ENCODE peak calls at places on chromosomes 1 and 21, in ten cellular contexts. One of them, this sample, is unnamed.

GRCh38 chr1:1788646-1789431 is 10.6 kb upstream of the NADK start:
- DNase-seq in choroid plexus epithelial cell: peak
- DNase-seq in fibroblast of mammary gland: peak
- DNase-seq in CD8-positive, alpha-beta T cell: no peak
- DNase-seq in GM23338: peak
- DNase-seq in uterus: no peak
- DNase-seq in K562: peak
- DNase-seq in AG04450: no peak
- DNase-seq in lung: no peak
- DNase-seq in stomach: peak
- DNase-seq in this sample: no peak

GRCh38 chr1:231395051-231395995 is 26.8 kb downstream of the EGLN1 start:
- DNase-seq in choroid plexus epithelial cell: peak
- DNase-seq in fibroblast of mammary gland: peak
- DNase-seq in CD8-positive, alpha-beta T cell: no peak
- DNase-seq in GM23338: no peak
- DNase-seq in uterus: peak
- DNase-seq in K562: no peak
- DNase-seq in AG04450: peak
- DNase-seq in lung: no peak
- DNase-seq in stomach: no peak
- DNase-seq in this sample: peak

GRCh38 chr1:84758968-84759491 is 68.8 kb upstream of the SSX2IP start:
- DNase-seq in choroid plexus epithelial cell: peak
- DNase-seq in fibroblast of mammary gland: no peak
- DNase-seq in CD8-positive, alpha-beta T cell: no peak
- DNase-seq in GM23338: no peak
- DNase-seq in uterus: peak
- DNase-seq in K562: no peak
- DNase-seq in AG04450: no peak
- DNase-seq in lung: no peak
- DNase-seq in stomach: no peak
- DNase-seq in this sample: no peak

GRCh38 chr1:216984536-216984935 is 261.3 kb upstream of the ESRRG start:
- DNase-seq in choroid plexus epithelial cell: no peak
- DNase-seq in fibroblast of mammary gland: no peak
- DNase-seq in CD8-positive, alpha-beta T cell: no peak
- DNase-seq in GM23338: no peak
- DNase-seq in uterus: no peak
- DNase-seq in K562: no peak
- DNase-seq in AG04450: no peak
- DNase-seq in lung: no peak
- DNase-seq in stomach: no peak
- DNase-seq in this sample: no peak

GRCh38 chr1:98981917-98982513 is 22.6 kb downstream of the PLPPR5 start:
- DNase-seq in choroid plexus epithelial cell: peak
- DNase-seq in fibroblast of mammary gland: peak
- DNase-seq in CD8-positive, alpha-beta T cell: no peak
- DNase-seq in GM23338: no peak
- DNase-seq in uterus: no peak
- DNase-seq in K562: no peak
- DNase-seq in AG04450: no peak
- DNase-seq in lung: no peak
- DNase-seq in stomach: no peak
- DNase-seq in this sample: no peak

GRCh38 chr1:39410915-39411436 is 80.5 kb upstream of the BMP8A start:
- DNase-seq in choroid plexus epithelial cell: peak
- DNase-seq in fibroblast of mammary gland: peak
- DNase-seq in CD8-positive, alpha-beta T cell: peak
- DNase-seq in GM23338: peak
- DNase-seq in uterus: peak
- DNase-seq in K562: peak
- DNase-seq in AG04450: peak
- DNase-seq in lung: peak
- DNase-seq in stomach: peak
- DNase-seq in this sample: peak

GRCh38 chr1:20301463-20302092 is 10.9 kb downstream of the VWA5B1 start:
- DNase-seq in choroid plexus epithelial cell: no peak
- DNase-seq in fibroblast of mammary gland: peak
- DNase-seq in CD8-positive, alpha-beta T cell: no peak
- DNase-seq in GM23338: peak
- DNase-seq in uterus: no peak
- DNase-seq in K562: peak
- DNase-seq in AG04450: no peak
- DNase-seq in lung: no peak
- DNase-seq in stomach: no peak
- DNase-seq in this sample: no peak

GRCh38 chr1:45643978-45644377 is 20.1 kb upstream of the CCDC17 start:
- DNase-seq in choroid plexus epithelial cell: peak
- DNase-seq in fibroblast of mammary gland: no peak
- DNase-seq in CD8-positive, alpha-beta T cell: no peak
- DNase-seq in GM23338: peak
- DNase-seq in uterus: no peak
- DNase-seq in K562: no peak
- DNase-seq in AG04450: no peak
- DNase-seq in lung: no peak
- DNase-seq in stomach: no peak
- DNase-seq in this sample: no peak

GRCh38 chr1:22665752-22666151 is 12.7 kb downstream of the C1QB start:
- DNase-seq in choroid plexus epithelial cell: peak
- DNase-seq in fibroblast of mammary gland: peak
- DNase-seq in CD8-positive, alpha-beta T cell: no peak
- DNase-seq in GM23338: peak
- DNase-seq in uterus: no peak
- DNase-seq in K562: peak
- DNase-seq in AG04450: no peak
- DNase-seq in lung: no peak
- DNase-seq in stomach: no peak
- DNase-seq in this sample: no peak

GRCh38 chr21:31182231-31183129 is 144.2 kb upstream of the KRTAP19-8 start:
- DNase-seq in choroid plexus epithelial cell: no peak
- DNase-seq in fibroblast of mammary gland: no peak
- DNase-seq in CD8-positive, alpha-beta T cell: peak
- DNase-seq in GM23338: no peak
- DNase-seq in uterus: no peak
- DNase-seq in K562: no peak
- DNase-seq in AG04450: no peak
- DNase-seq in lung: no peak
- DNase-seq in stomach: no peak
- DNase-seq in this sample: no peak

GRCh38 chr1:245600658-245601057 is 445.9 kb downstream of the KIF26B start:
- DNase-seq in choroid plexus epithelial cell: no peak
- DNase-seq in fibroblast of mammary gland: no peak
- DNase-seq in CD8-positive, alpha-beta T cell: no peak
- DNase-seq in GM23338: no peak
- DNase-seq in uterus: no peak
- DNase-seq in K562: no peak
- DNase-seq in AG04450: no peak
- DNase-seq in lung: no peak
- DNase-seq in stomach: no peak
- DNase-seq in this sample: no peak

GRCh38 chr1:107255469-107255868 is 114.6 kb downstream of the NTNG1 start:
- DNase-seq in choroid plexus epithelial cell: no peak
- DNase-seq in fibroblast of mammary gland: no peak
- DNase-seq in CD8-positive, alpha-beta T cell: no peak
- DNase-seq in GM23338: no peak
- DNase-seq in uterus: no peak
- DNase-seq in K562: no peak
- DNase-seq in AG04450: no peak
- DNase-seq in lung: no peak
- DNase-seq in stomach: no peak
- DNase-seq in this sample: no peak

GRCh38 chr1:145702052-145702451 is 5.1 kb downstream of the PDZK1 start:
- DNase-seq in choroid plexus epithelial cell: no peak
- DNase-seq in fibroblast of mammary gland: no peak
- DNase-seq in CD8-positive, alpha-beta T cell: no peak
- DNase-seq in GM23338: no peak
- DNase-seq in uterus: no peak
- DNase-seq in K562: no peak
- DNase-seq in AG04450: no peak
- DNase-seq in lung: no peak
- DNase-seq in stomach: no peak
- DNase-seq in this sample: no peak

GRCh38 chr1:1185101-1185765 is 11.6 kb downstream of the TTLL10 start:
- DNase-seq in choroid plexus epithelial cell: no peak
- DNase-seq in fibroblast of mammary gland: no peak
- DNase-seq in CD8-positive, alpha-beta T cell: no peak
- DNase-seq in GM23338: peak
- DNase-seq in uterus: no peak
- DNase-seq in K562: peak
- DNase-seq in AG04450: no peak
- DNase-seq in lung: no peak
- DNase-seq in stomach: no peak
- DNase-seq in this sample: no peak

GRCh38 chr1:1068374-1069060 is 5.6 kb downstream of the RNF223 start:
- DNase-seq in choroid plexus epithelial cell: no peak
- DNase-seq in fibroblast of mammary gland: no peak
- DNase-seq in CD8-positive, alpha-beta T cell: peak
- DNase-seq in GM23338: peak
- DNase-seq in uterus: no peak
- DNase-seq in K562: peak
- DNase-seq in AG04450: no peak
- DNase-seq in lung: peak
- DNase-seq in stomach: peak
- DNase-seq in this sample: no peak

GRCh38 chr1:206694151-206694550 is 9.4 kb downstream of the MAPKAPK2 start:
- DNase-seq in choroid plexus epithelial cell: no peak
- DNase-seq in fibroblast of mammary gland: no peak
- DNase-seq in CD8-positive, alpha-beta T cell: no peak
- DNase-seq in GM23338: no peak
- DNase-seq in uterus: no peak
- DNase-seq in K562: no peak
- DNase-seq in AG04450: no peak
- DNase-seq in lung: no peak
- DNase-seq in stomach: no peak
- DNase-seq in this sample: no peak

GRCh38 chr1:221712776-221713431 is 29.0 kb downstream of the DUSP10 start:
- DNase-seq in choroid plexus epithelial cell: no peak
- DNase-seq in fibroblast of mammary gland: no peak
- DNase-seq in CD8-positive, alpha-beta T cell: peak
- DNase-seq in GM23338: no peak
- DNase-seq in uterus: no peak
- DNase-seq in K562: no peak
- DNase-seq in AG04450: no peak
- DNase-seq in lung: no peak
- DNase-seq in stomach: peak
- DNase-seq in this sample: no peak

GRCh38 chr1:214470132-214470531 is 81.3 kb downstream of the PTPN14 start:
- DNase-seq in choroid plexus epithelial cell: no peak
- DNase-seq in fibroblast of mammary gland: no peak
- DNase-seq in CD8-positive, alpha-beta T cell: no peak
- DNase-seq in GM23338: no peak
- DNase-seq in uterus: no peak
- DNase-seq in K562: no peak
- DNase-seq in AG04450: no peak
- DNase-seq in lung: no peak
- DNase-seq in stomach: no peak
- DNase-seq in this sample: no peak

GRCh38 chr1:192807221-192807967 is 1.4 kb upstream of the RGS2 start:
- DNase-seq in choroid plexus epithelial cell: peak
- DNase-seq in fibroblast of mammary gland: peak
- DNase-seq in CD8-positive, alpha-beta T cell: peak
- DNase-seq in GM23338: no peak
- DNase-seq in uterus: no peak
- DNase-seq in K562: no peak
- DNase-seq in AG04450: no peak
- DNase-seq in lung: no peak
- DNase-seq in stomach: no peak
- DNase-seq in this sample: no peak
- TF ChIP-seq CTCF in choroid plexus epithelial cell: peak
- TF ChIP-seq CTCF in fibroblast of mammary gland: peak
- TF ChIP-seq CTCF in CD8-positive, alpha-beta T cell: no peak
- TF ChIP-seq CTCF in GM23338: no peak
- TF ChIP-seq CTCF in uterus: no peak
- TF ChIP-seq CTCF in K562: peak
- TF ChIP-seq CTCF in AG04450: peak
- TF ChIP-seq CTCF in lung: no peak
- TF ChIP-seq CTCF in stomach: no peak
- TF ChIP-seq CTCF in this sample: peak

GRCh38 chr21:41762236-41762635 is 4.6 kb downstream of the RIPK4 start:
- DNase-seq in choroid plexus epithelial cell: no peak
- DNase-seq in fibroblast of mammary gland: no peak
- DNase-seq in CD8-positive, alpha-beta T cell: no peak
- DNase-seq in GM23338: peak
- DNase-seq in uterus: no peak
- DNase-seq in K562: no peak
- DNase-seq in AG04450: no peak
- DNase-seq in lung: no peak
- DNase-seq in stomach: no peak
- DNase-seq in this sample: no peak
- H3K4me3 ChIP-seq in choroid plexus epithelial cell: no peak
- H3K4me3 ChIP-seq in fibroblast of mammary gland: no peak
- H3K4me3 ChIP-seq in CD8-positive, alpha-beta T cell: no peak
- H3K4me3 ChIP-seq in GM23338: peak
- H3K4me3 ChIP-seq in uterus: no peak
- H3K4me3 ChIP-seq in K562: no peak
- H3K4me3 ChIP-seq in AG04450: no peak
- H3K4me3 ChIP-seq in lung: no peak
- H3K4me3 ChIP-seq in stomach: no peak
- H3K4me3 ChIP-seq in this sample: peak

GRCh38 chr1:87766737-87767136 is 438.1 kb downstream of the LMO4 start:
- DNase-seq in choroid plexus epithelial cell: peak
- DNase-seq in fibroblast of mammary gland: peak
- DNase-seq in CD8-positive, alpha-beta T cell: no peak
- DNase-seq in GM23338: no peak
- DNase-seq in uterus: no peak
- DNase-seq in K562: no peak
- DNase-seq in AG04450: no peak
- DNase-seq in lung: no peak
- DNase-seq in stomach: no peak
- DNase-seq in this sample: no peak
- TF ChIP-seq CTCF in choroid plexus epithelial cell: no peak
- TF ChIP-seq CTCF in fibroblast of mammary gland: no peak
- TF ChIP-seq CTCF in CD8-positive, alpha-beta T cell: no peak
- TF ChIP-seq CTCF in GM23338: no peak
- TF ChIP-seq CTCF in uterus: no peak
- TF ChIP-seq CTCF in K562: no peak
- TF ChIP-seq CTCF in AG04450: no peak
- TF ChIP-seq CTCF in lung: no peak
- TF ChIP-seq CTCF in stomach: no peak
- TF ChIP-seq CTCF in this sample: no peak

DNA sequence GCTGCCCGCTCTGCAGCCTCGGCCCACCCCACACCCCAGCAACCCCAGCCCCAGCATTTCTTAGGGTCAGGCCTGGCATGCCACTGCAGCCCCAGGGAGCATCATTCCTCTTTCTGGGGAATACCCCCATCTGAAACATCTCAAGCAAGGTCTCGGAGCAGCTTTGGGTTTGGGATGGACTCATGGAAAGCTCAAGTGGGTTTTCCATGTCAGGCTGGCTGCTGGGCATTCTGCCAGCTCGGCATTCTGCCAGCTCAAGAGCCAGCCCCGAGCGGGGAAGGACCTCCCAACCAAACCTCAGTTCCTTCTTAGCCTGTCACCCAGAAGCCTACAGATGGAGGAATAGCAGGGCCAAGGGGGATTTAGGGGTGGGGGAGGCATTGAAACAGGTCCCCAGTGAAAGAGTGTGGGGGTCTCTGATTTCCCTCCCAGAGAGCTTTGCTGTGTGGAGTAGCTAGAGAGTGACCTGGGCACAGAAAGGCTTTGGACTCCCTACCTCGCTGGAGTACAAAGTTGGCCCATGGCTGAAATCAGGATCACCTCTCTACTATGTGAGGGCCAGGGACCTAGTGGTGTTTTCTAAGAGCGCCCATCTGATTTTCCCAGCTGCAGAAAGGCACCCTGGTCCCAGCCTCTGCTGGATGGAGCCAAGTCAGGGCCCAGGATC is 628 bp downstream of the SELENBP1 start:
- DNase-seq in choroid plexus epithelial cell: no peak
- DNase-seq in fibroblast of mammary gland: peak
- DNase-seq in CD8-positive, alpha-beta T cell: no peak
- DNase-seq in GM23338: no peak
- DNase-seq in uterus: peak
- DNase-seq in K562: no peak
- DNase-seq in AG04450: no peak
- DNase-seq in lung: peak
- DNase-seq in stomach: peak
- DNase-seq in this sample: no peak
- H3K4me3 ChIP-seq in choroid plexus epithelial cell: peak
- H3K4me3 ChIP-seq in fibroblast of mammary gland: peak
- H3K4me3 ChIP-seq in CD8-positive, alpha-beta T cell: no peak
- H3K4me3 ChIP-seq in GM23338: peak
- H3K4me3 ChIP-seq in uterus: peak
- H3K4me3 ChIP-seq in K562: peak
- H3K4me3 ChIP-seq in AG04450: peak
- H3K4me3 ChIP-seq in lung: peak
- H3K4me3 ChIP-seq in stomach: peak
- H3K4me3 ChIP-seq in this sample: peak